ENCODE peak calls at places on chromosomes 11 and 22, in five cellular contexts. H, W, V, P and J are unnamed samples.

GRCh38 chr11:30596832-30597231 is 10.7 kb upstream of the MPPED2 start:
- DNase-seq in P (no peak), H (no peak), V (peak; percentile 24), W (no peak), J (no peak)

GRCh38 chr11:68275721-68276488 is 4.1 kb upstream of the C11orf24 start:
- DNase-seq in V (no peak), W (no peak), P (no peak), H (peak; percentile 42), J (no peak)

GRCh38 chr11:2300936-2301630 is 635 bp downstream of the C11orf21 start:
- DNase-seq in H (no peak), V (no peak), P (no peak), W (no peak), J (no peak)

GRCh38 chr11:44632466-44633123 is 67.1 kb downstream of the CD82 start:
- DNase-seq in W (peak; percentile 77), P (no peak), V (no peak), H (peak; percentile 49), J (peak; percentile 57)

GRCh38 chr11:4809246-4809645 is 5.1 kb upstream of the OR52R1 start:
- DNase-seq in W (no peak), H (no peak), P (no peak), V (no peak), J (no peak)

GRCh38 chr22:31125521-31126117 is 2.9 kb downstream of the INPP5J start:
- DNase-seq in H (no peak), P (no peak), V (no peak), W (no peak), J (no peak)

GRCh38 chr11:58788355-58789023 is 56.0 kb downstream of the GLYATL2 start:
- DNase-seq in V (peak; percentile 34), W (peak; percentile 65), H (peak; percentile 67), P (peak; percentile 7), J (peak; percentile 47)

GRCh38 chr11:126304457-126305072 is 705 bp downstream of the DCPS start:
- DNase-seq in H (no peak), V (peak; percentile 32), W (peak; percentile 29), P (no peak), J (no peak)

GRCh38 chr22:48661984-48662383 is 1165.7 kb downstream of the BRD1 start:
- DNase-seq in W (no peak), V (no peak), H (no peak), P (no peak), J (no peak)

GRCh38 chr11:120912915-120913314 is 111.0 kb upstream of the TBCEL start:
- DNase-seq in V (no peak), W (no peak), P (no peak), H (no peak), J (no peak)

GRCh38 chr11:70496591-70497535 is 98.5 kb downstream of the CTTN start:
- DNase-seq in W (no peak), V (no peak), P (no peak), H (no peak), J (no peak)
- TF ChIP-seq FOXM1 in W (no peak), V (no peak), P (no peak), H (no peak), J (no peak)

DNA sequence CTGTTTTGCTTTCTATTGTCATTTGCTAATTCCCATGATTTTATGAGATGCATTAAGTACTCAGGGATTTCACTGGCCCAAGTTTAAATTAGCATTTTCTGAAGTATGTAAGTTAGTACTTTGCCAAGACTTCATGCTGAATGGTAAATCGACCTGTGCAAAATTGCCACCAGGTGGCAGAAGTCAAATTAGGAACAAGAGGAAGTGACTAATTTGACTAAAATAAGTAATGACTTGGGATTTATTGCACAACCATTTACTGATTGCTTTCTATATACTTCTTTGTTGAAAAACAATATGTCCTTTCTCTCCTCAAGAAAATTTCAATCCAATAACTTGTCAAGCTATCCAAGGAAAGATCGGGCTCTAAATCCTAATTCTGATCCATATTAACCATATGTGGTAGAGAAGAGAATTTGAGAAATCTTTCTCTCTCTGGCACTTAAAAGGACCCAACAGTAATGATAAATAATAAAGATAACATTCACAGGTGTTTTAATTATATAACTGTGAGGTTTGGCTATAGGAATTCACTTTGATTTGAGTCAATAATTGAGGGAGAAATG is 253.7 kb upstream of the CHORDC1 start:
- DNase-seq in P (peak; percentile 8), W (no peak), H (peak; percentile 29), V (peak; percentile 2), J (no peak)
- TF ChIP-seq FOXM1 in P (no peak), W (no peak), H (no peak), V (no peak), J (no peak)

GRCh38 chr11:65356394-65356972 is 1.9 kb downstream of the TIGD3 start:
- DNase-seq in W (no peak), V (no peak), P (no peak), H (no peak), J (no peak)

GRCh38 chr11:65355776-65356393 is 1.3 kb downstream of the TIGD3 start:
- DNase-seq in V (no peak), P (no peak), H (no peak), W (no peak), J (no peak)

GRCh38 chr11:65353900-65354264 is 669 bp upstream of the TIGD3 start:
- DNase-seq in P (no peak), H (no peak), V (no peak), W (no peak), J (no peak)

GRCh38 chr11:65354265-65355012 is at the start of gene TIGD3:
- DNase-seq in H (peak; percentile 92), W (peak; percentile 99), V (peak; percentile 99), P (peak; percentile 75), J (peak; percentile 98)

DNA sequence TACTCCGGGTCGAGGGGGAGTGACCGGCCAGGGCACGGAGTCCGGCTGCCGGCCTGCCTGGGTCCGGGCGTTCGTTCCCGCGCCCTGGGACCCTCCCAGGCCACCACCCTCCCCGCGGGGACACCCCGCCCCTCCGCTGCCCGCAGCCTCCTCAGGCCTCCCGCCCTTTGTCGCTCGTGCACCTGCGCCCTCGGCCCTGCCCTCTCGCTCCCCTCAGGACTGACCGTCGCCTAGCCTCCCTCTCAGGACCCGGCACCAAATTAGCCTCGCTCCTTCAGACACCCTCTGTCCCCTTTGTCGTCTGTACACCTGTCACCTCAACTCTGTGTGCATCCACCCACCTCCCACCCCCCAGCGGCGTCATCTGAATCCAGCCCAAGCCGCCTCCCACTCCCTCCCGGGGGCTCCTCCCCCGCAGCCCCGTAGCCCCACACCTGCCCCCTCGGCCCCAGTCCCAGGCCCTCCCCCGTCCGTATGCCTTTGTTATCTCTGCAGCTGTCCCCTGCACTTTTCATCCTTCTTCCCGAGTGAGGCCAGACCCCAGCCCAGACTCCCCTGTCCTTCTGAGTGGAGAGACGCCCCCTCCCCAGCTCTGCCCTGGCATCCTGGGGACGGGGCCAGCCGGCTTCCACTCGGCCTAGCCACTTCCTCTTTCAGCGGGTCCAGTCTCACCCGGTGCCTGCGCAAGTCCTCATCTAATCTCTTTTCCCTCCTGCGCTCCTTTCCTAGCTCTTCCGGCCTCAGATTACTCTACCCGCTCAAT is 643 bp downstream of the TIGD3 start:
- DNase-seq in W (peak; percentile 70), P (no peak), V (peak; percentile 87), H (peak; percentile 15), J (peak; percentile 41)
- TF ChIP-seq FOXM1 in W (no peak), P (no peak), V (no peak), H (no peak), J (no peak)

GRCh38 chr11:111978028-111978771 is 41.1 kb downstream of the DIXDC1 start:
- DNase-seq in H (no peak), P (no peak), W (peak; percentile 61), V (peak; percentile 52), J (peak; percentile 75)
- TF ChIP-seq FOXM1 in H (no peak), P (no peak), W (no peak), V (no peak), J (no peak)

GRCh38 chr11:81907996-81908395 is 825.7 kb downstream of the FAM181B start:
- DNase-seq in H (no peak), W (no peak), V (no peak), P (no peak), J (no peak)
- TF ChIP-seq FOXM1 in H (no peak), W (no peak), V (no peak), P (no peak), J (no peak)

DNA sequence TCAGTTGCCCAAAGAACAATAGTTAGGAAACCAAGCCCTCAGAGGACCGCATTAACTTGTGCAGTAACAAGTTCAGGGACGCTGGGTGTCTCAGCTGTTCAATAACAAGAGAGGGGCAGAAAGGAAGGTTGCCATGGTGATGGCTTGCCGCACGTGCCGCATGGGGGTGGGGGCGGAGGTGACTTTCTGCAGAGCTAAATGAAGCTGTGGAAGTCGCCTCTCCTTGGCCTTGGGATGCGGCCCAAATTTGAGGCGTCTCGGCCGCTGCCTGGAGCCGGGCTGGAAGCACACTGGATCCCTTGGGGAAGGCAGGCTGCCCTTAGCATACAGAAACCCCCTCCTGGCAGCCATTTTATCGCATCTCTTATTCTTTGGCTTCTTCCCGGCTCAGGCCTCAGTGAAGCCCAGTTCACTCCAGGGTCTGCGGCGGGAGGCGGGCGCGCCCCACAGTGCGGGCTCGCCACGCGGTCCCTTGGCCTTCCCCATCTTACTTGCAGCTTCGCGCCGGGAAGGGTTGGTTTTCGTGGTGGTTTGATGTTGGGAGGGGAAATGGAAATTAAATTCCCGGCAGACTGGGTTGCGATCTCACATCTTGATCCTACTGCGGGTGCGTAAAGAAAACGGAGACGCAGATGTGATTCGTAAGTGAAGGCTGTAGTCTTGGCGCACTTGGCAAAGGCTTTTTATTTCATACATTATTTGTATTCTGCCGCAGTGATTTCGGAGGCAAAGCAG is 94.3 kb downstream of the SLC17A6 start:
- DNase-seq in W (no peak), H (no peak), V (peak; percentile 7), P (no peak), J (no peak)
- TF ChIP-seq FOXM1 in W (no peak), H (no peak), V (no peak), P (no peak), J (no peak)

GRCh38 chr22:40720538-40721256 is 41.4 kb downstream of the MCHR1 start:
- DNase-seq in V (no peak), P (no peak), H (no peak), W (no peak), J (peak; percentile 41)

GRCh38 chr22:40719599-40719998 is 40.3 kb downstream of the MCHR1 start:
- DNase-seq in W (no peak), V (no peak), H (peak; percentile 45), P (no peak), J (no peak)

GRCh38 chr22:40718250-40719204 is 39.2 kb downstream of the MCHR1 start:
- DNase-seq in P (no peak), W (no peak), V (no peak), H (no peak), J (no peak)

GRCh38 chr22:40723396-40723933 is 44.2 kb downstream of the MCHR1 start:
- DNase-seq in W (no peak), V (no peak), P (no peak), H (no peak), J (no peak)

GRCh38 chr22:40721266-40721665 is 42.0 kb downstream of the MCHR1 start:
- DNase-seq in V (peak; percentile 50), W (no peak), P (no peak), H (peak; percentile 40), J (peak; percentile 35)
- TF ChIP-seq FOXM1 in V (no peak), W (no peak), P (no peak), H (no peak), J (no peak)

GRCh38 chr11:62014158-62014476 is 46.7 kb upstream of the FTH1 start:
- DNase-seq in W (no peak), V (no peak), H (no peak), P (no peak), J (no peak)

GRCh38 chr11:62020661-62021060 is 53.2 kb upstream of the FTH1 start:
- DNase-seq in H (no peak), W (no peak), P (no peak), V (no peak), J (no peak)

GRCh38 chr11:62017878-62018642 is 50.6 kb upstream of the FTH1 start:
- DNase-seq in V (no peak), P (no peak), H (no peak), W (no peak), J (no peak)

GRCh38 chr11:62015615-62016014 is 48.2 kb upstream of the FTH1 start:
- DNase-seq in V (no peak), H (no peak), P (no peak), W (no peak), J (no peak)

GRCh38 chr11:62018978-62019664 is 51.7 kb upstream of the FTH1 start:
- DNase-seq in W (no peak), P (no peak), V (no peak), H (no peak), J (no peak)
- TF ChIP-seq FOXM1 in W (no peak), P (no peak), V (no peak), H (no peak), J (no peak)